ENCODE peak calls at places on chromosome 22, in seven cellular contexts. K, I, U, T, Q, D and W are unnamed samples.
A peak's percentile ranks its signal among the peaks of the same experiment; 100 is the strongest.

GRCh38 chr22:43570531-43571144 is 158.8 kb downstream of the MPPED1 start:
- DNase-seq in K (no peak), I (no peak), U (no peak), T (no peak), Q (no peak), D (no peak), W (peak; percentile 46)

GRCh38 chr22:48404004-48404403 is 1423.7 kb downstream of the BRD1 start:
- DNase-seq in K (no peak), I (no peak), U (no peak), T (no peak), Q (no peak), D (no peak), W (no peak)

GRCh38 chr22:48761546-48761945 is 1066.1 kb downstream of the BRD1 start:
- DNase-seq in K (peak; percentile 10), I (no peak), U (no peak), T (no peak), Q (no peak), D (no peak), W (no peak)

GRCh38 chr22:21015051-21016006 is at the start of gene P2RX6:
- DNase-seq in K (no peak), I (peak; percentile 72), U (no peak), T (peak; percentile 13), Q (no peak), D (no peak), W (no peak)

GRCh38 chr22:48721394-48721666 is 1106.3 kb downstream of the BRD1 start:
- DNase-seq in K (no peak), I (no peak), U (no peak), T (no peak), Q (no peak), D (no peak), W (no peak)

GRCh38 chr22:19709063-19709769 is 5.1 kb upstream of the SEPTIN5 start:
- DNase-seq in K (peak; percentile 28), I (no peak), U (no peak), T (no peak), Q (no peak), D (peak; percentile 76), W (no peak)

GRCh38 chr22:44026630-44027511 is 2.8 kb downstream of the PARVB start:
- DNase-seq in K (no peak), I (no peak), U (no peak), T (peak; percentile 63), Q (no peak), D (peak; percentile 53), W (no peak)

GRCh38 chr22:18066181-18066859 is 11.5 kb upstream of the PEX26 start:
- DNase-seq in K (no peak), I (no peak), U (no peak), T (no peak), Q (no peak), D (no peak), W (no peak)

GRCh38 chr22:44461614-44462013 is 36.4 kb downstream of the RTL6 start:
- DNase-seq in K (no peak), I (no peak), U (no peak), T (no peak), Q (no peak), D (no peak), W (no peak)

GRCh38 chr22:30398685-30399680 is 2.2 kb downstream of the SEC14L2 start:
- DNase-seq in K (no peak), I (no peak), U (no peak), T (no peak), Q (no peak), D (no peak), W (no peak)

GRCh38 chr22:48410536-48410935 is 1417.1 kb downstream of the BRD1 start:
- DNase-seq in K (no peak), I (no peak), U (no peak), T (no peak), Q (no peak), D (no peak), W (no peak)

GRCh38 chr22:45692549-45692948 is 20.9 kb downstream of the ATXN10 start:
- DNase-seq in K (no peak), I (peak; percentile 49), U (no peak), T (peak; percentile 50), Q (peak; percentile 9), D (peak; percentile 9), W (peak; percentile 71)

DNA sequence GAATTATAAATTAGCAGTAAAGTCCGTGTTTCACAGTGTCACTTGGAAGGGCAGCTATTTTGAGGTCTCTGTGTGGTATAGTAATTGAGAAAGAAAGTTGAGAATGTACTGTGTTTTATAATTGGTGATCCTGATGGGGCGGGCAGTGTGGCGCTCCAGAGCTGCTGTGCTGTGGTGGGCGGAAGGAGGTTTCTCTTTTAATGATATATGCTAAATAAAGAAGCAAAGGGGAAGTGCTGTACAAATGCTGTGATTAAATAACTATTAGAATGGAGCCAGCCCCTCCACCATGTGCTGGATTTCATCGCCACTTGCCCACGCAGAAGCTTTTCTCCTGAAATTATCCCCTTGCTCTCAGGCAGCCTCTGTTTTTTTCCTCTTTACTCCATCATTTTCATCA is 24.6 kb downstream of the ATXN10 start:
- DNase-seq in K (no peak), I (no peak), U (no peak), T (no peak), Q (no peak), D (no peak), W (no peak)
- H3K27ac ChIP-seq in K (no peak overlapping the region), I (no peak overlapping the region), U (no peak overlapping the region), T (no peak overlapping the region), Q (no peak overlapping the region), D (no peak overlapping the region), W (no peak overlapping the region)

GRCh38 chr22:25362883-25363240 is 143.4 kb downstream of the CRYBB2 start:
- DNase-seq in K (no peak), I (no peak), U (no peak), T (no peak), Q (no peak), D (no peak), W (no peak)

GRCh38 chr22:25363474-25363873 is 144.0 kb downstream of the CRYBB2 start:
- DNase-seq in K (no peak), I (no peak), U (no peak), T (no peak), Q (no peak), D (no peak), W (no peak)

GRCh38 chr22:25365491-25366261 is 146.2 kb downstream of the CRYBB2 start:
- DNase-seq in K (no peak), I (no peak), U (no peak), T (no peak), Q (no peak), D (peak; percentile 63), W (no peak)

GRCh38 chr22:25364736-25365241 is 145.3 kb downstream of the CRYBB2 start:
- DNase-seq in K (no peak), I (peak; percentile 32), U (no peak), T (peak; percentile 20), Q (no peak), D (no peak), W (no peak)

GRCh38 chr22:25364281-25364680 is 144.8 kb downstream of the CRYBB2 start:
- DNase-seq in K (no peak), I (no peak), U (no peak), T (no peak), Q (no peak), D (no peak), W (no peak)
- H3K23ac ChIP-seq in K (no peak overlapping the region), I (no peak overlapping the region), U (no peak overlapping the region), T (no peak overlapping the region), Q (no peak overlapping the region), D (no peak overlapping the region), W (no peak overlapping the region)

GRCh38 chr22:41526226-41526531 is 18.1 kb downstream of the POLR3H start:
- DNase-seq in K (no peak), I (no peak), U (no peak), T (no peak), Q (no peak), D (no peak), W (no peak)

GRCh38 chr22:41526802-41527799 is 17.2 kb downstream of the POLR3H start:
- DNase-seq in K (peak; percentile 63), I (peak; percentile 40), U (no peak), T (peak; percentile 25), Q (no peak), D (peak; percentile 61), W (peak; percentile 38)

GRCh38 chr22:41528938-41529561 is 15.2 kb downstream of the POLR3H start:
- DNase-seq in K (no peak), I (no peak), U (no peak), T (no peak), Q (no peak), D (no peak), W (no peak)

GRCh38 chr22:41530612-41531421 is 13.5 kb downstream of the POLR3H start:
- DNase-seq in K (no peak), I (no peak), U (no peak), T (no peak), Q (no peak), D (no peak), W (no peak)

GRCh38 chr22:41528132-41528766 is 16.0 kb downstream of the POLR3H start:
- DNase-seq in K (no peak), I (no peak), U (no peak), T (no peak), Q (no peak), D (no peak), W (no peak)
- H3K27ac ChIP-seq in K (no peak overlapping the region), I (no peak overlapping the region), U (no peak overlapping the region), T (no peak overlapping the region), Q (no peak overlapping the region), D (no peak overlapping the region), W (no peak overlapping the region)

GRCh38 chr22:39419096-39419495 is 19.5 kb downstream of the TAB1 start:
- DNase-seq in K (no peak), I (no peak), U (no peak), T (no peak), Q (no peak), D (no peak), W (no peak)
- H3K23ac ChIP-seq in K (no peak overlapping the region), I (no peak overlapping the region), U (no peak overlapping the region), T (no peak overlapping the region), Q (no peak overlapping the region), D (no peak overlapping the region), W (no peak overlapping the region)

DNA sequence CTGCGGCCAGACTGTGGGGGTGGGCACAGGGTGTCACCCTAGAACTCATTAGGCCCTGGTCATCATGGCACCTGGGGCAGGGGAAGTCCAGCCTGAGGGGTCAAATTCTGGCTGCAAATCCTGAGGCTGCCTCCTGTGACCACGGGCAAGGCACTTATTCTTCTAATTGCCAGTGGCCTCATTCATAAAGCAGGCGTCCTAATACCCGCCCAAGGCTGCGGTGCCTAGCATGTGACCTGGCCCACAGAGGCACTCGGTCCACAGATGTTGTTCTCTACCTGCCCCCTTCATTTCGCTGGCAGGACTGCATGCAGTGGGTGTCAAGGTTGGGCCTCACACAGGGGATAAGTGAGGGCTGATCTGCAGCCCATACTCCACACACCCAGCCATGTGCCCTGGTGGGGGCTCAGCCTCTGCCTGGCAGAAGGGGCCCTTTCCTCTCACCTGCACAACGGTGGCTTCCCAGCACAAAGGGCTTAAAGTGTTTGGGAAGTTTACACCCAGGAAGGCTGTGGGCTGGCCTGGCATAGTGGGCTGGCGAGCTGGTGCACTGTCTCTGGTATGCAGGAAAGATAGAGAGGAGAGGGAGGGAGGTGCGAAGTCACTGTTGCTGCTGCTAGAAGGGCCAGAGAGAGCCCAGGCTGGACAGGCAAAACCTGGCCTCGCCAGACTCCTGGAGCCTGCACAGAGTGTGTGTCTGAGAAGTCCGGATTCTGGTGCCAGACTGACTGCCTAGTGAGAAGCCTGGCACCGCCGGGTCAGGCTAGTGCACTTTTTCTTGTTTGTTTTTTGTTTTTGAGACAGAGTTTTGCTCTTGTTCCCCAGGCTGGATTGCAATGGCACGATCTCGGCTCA is 3.2 kb downstream of the MPST start:
- DNase-seq in K (no peak), I (no peak), U (no peak), T (no peak), Q (no peak), D (no peak), W (no peak)
- H3K27ac ChIP-seq in K (no peak overlapping the region), I (no peak overlapping the region), U (no peak overlapping the region), T (no peak overlapping the region), Q (no peak overlapping the region), D (no peak overlapping the region), W (no peak overlapping the region)

GRCh38 chr22:25023879-25024278 is 71.4 kb downstream of the KIAA1671 start:
- DNase-seq in K (no peak), I (peak; percentile 56), U (no peak), T (no peak), Q (no peak), D (no peak), W (no peak)
- H3K23ac ChIP-seq in K (no peak overlapping the region), I (no peak overlapping the region), U (no peak overlapping the region), T (no peak overlapping the region), Q (no peak overlapping the region), D (no peak overlapping the region), W (no peak overlapping the region)